ENCODE peak calls at places on chromosomes 7 and 10, in eight cellular contexts. L is glomerular endothelial cell; Q is fibroblast of the aortic adventitia; C is anterior cingulate cortex; E is choroid plexus epithelial cell; D is NCI-H1092 treated with DMSO at 0.1 percent for 48 hours; S is stimulated activated CD8-positive, alpha-beta memory T cell treated with anti-CD3 and anti-CD28 coated beads, Interleukin-2, amount 100 ng/mL, for 1 hour; N is neural crest cell. K is an unnamed sample.

GRCh38 chr7:20350518-20350951 is 19.8 kb downstream of the ITGB8 start:
- DNase-seq in D (no peak), Q (no peak), N (no peak), L (no peak), E (no peak), S (no peak), C (peak), K (peak)

GRCh38 chr10:44571701-44572100 is 186.8 kb upstream of the CXCL12 start:
- DNase-seq in L (no peak), C (no peak), N (no peak), E (no peak), S (no peak), D (no peak), Q (peak), K (no peak)

GRCh38 chr10:123808873-123809272 is 82.7 kb downstream of the CPXM2 start:
- DNase-seq in N (no peak), C (no peak), S (no peak), D (no peak), E (peak), Q (peak), L (peak), K (no peak)

GRCh38 chr7:1058821-1059199 is 14.5 kb downstream of the GPR146 start:
- DNase-seq in S (no peak), L (no peak), C (no peak), Q (no peak), N (no peak), E (peak), D (no peak), K (peak)

GRCh38 chr10:96719850-96720421 is 378 bp downstream of the PIK3AP1 start:
- DNase-seq in C (no peak), N (peak), D (no peak), S (peak), E (no peak), Q (no peak), L (no peak), K (peak)

GRCh38 chr7:2526659-2527504 is 7.3 kb downstream of the LFNG start:
- DNase-seq in S (no peak), L (no peak), N (no peak), C (no peak), E (no peak), D (no peak), Q (no peak), K (no peak)

GRCh38 chr10:112265745-112266144 is 17.5 kb upstream of the TECTB start:
- DNase-seq in E (peak), N (no peak), Q (peak), L (no peak), S (no peak), D (no peak), C (no peak), K (no peak)

GRCh38 chr7:92076509-92076908 is 57.8 kb downstream of the CYP51A1 start:
- DNase-seq in L (no peak), N (no peak), C (no peak), Q (no peak), S (no peak), D (no peak), E (no peak), K (no peak)

GRCh38 chr7:1447551-1448244 is 11.6 kb downstream of the MICALL2 start:
- DNase-seq in E (no peak), S (no peak), Q (peak), N (no peak), L (no peak), C (peak), D (no peak), K (no peak)